ENCODE peak calls at places on chromosome 11, in eight cellular contexts. One of them, this sample, is unnamed.

GRCh38 chr11:110425751-110426545 is 3.8 kb upstream of the FDX1 start:
- DNase-seq in fibroblast of pulmonary artery: peak
- DNase-seq in astrocyte: peak
- DNase-seq in GM23248: peak
- DNase-seq in stomach: no peak
- DNase-seq in HAP-1: no peak
- DNase-seq in endothelial cell of umbilical vein: no peak
- DNase-seq in RWPE2: no peak
- DNase-seq in this sample: peak

GRCh38 chr11:121892131-121892681 is 223.8 kb downstream of the BLID start:
- DNase-seq in fibroblast of pulmonary artery: peak
- DNase-seq in astrocyte: peak
- DNase-seq in GM23248: peak
- DNase-seq in stomach: no peak
- DNase-seq in HAP-1: peak
- DNase-seq in endothelial cell of umbilical vein: peak
- DNase-seq in RWPE2: peak
- DNase-seq in this sample: peak

GRCh38 chr11:1928891-1929541 is 9.5 kb downstream of the TNNT3 start:
- DNase-seq in fibroblast of pulmonary artery: no peak
- DNase-seq in astrocyte: no peak
- DNase-seq in GM23248: no peak
- DNase-seq in stomach: no peak
- DNase-seq in HAP-1: no peak
- DNase-seq in endothelial cell of umbilical vein: no peak
- DNase-seq in RWPE2: peak
- DNase-seq in this sample: no peak

GRCh38 chr11:1257916-1258315 is 35.0 kb downstream of the MUC5B start:
- DNase-seq in fibroblast of pulmonary artery: no peak
- DNase-seq in astrocyte: no peak
- DNase-seq in GM23248: no peak
- DNase-seq in stomach: no peak
- DNase-seq in HAP-1: no peak
- DNase-seq in endothelial cell of umbilical vein: no peak
- DNase-seq in RWPE2: no peak
- DNase-seq in this sample: no peak

GRCh38 chr11:5605849-5606248 is 9.4 kb downstream of the TRIM6 start:
- DNase-seq in fibroblast of pulmonary artery: peak
- DNase-seq in astrocyte: peak
- DNase-seq in GM23248: peak
- DNase-seq in stomach: no peak
- DNase-seq in HAP-1: no peak
- DNase-seq in endothelial cell of umbilical vein: no peak
- DNase-seq in RWPE2: peak
- DNase-seq in this sample: peak

GRCh38 chr11:134864233-134864967 is 452.4 kb upstream of the B3GAT1 start:
- DNase-seq in fibroblast of pulmonary artery: no peak
- DNase-seq in astrocyte: no peak
- DNase-seq in GM23248: no peak
- DNase-seq in stomach: no peak
- DNase-seq in HAP-1: no peak
- DNase-seq in endothelial cell of umbilical vein: no peak
- DNase-seq in RWPE2: no peak
- DNase-seq in this sample: no peak

GRCh38 chr11:110471315-110471714 is 41.6 kb downstream of the FDX1 start:
- DNase-seq in fibroblast of pulmonary artery: peak
- DNase-seq in astrocyte: peak
- DNase-seq in GM23248: peak
- DNase-seq in stomach: no peak
- DNase-seq in HAP-1: no peak
- DNase-seq in endothelial cell of umbilical vein: no peak
- DNase-seq in RWPE2: no peak
- DNase-seq in this sample: no peak

GRCh38 chr11:119699227-119699626 is 29.8 kb downstream of the NECTIN1 start:
- DNase-seq in fibroblast of pulmonary artery: peak
- DNase-seq in astrocyte: no peak
- DNase-seq in GM23248: peak
- DNase-seq in stomach: peak
- DNase-seq in HAP-1: peak
- DNase-seq in endothelial cell of umbilical vein: no peak
- DNase-seq in RWPE2: no peak
- DNase-seq in this sample: peak

GRCh38 chr11:68412593-68413475 is 47.7 kb upstream of the PPP6R3 start:
- DNase-seq in fibroblast of pulmonary artery: peak
- DNase-seq in astrocyte: peak
- DNase-seq in GM23248: peak
- DNase-seq in stomach: no peak
- DNase-seq in HAP-1: no peak
- DNase-seq in endothelial cell of umbilical vein: no peak
- DNase-seq in RWPE2: no peak
- DNase-seq in this sample: peak

GRCh38 chr11:64296236-64296635 is 3.9 kb upstream of the CATSPERZ start:
- DNase-seq in fibroblast of pulmonary artery: no peak
- DNase-seq in astrocyte: no peak
- DNase-seq in GM23248: peak
- DNase-seq in stomach: no peak
- DNase-seq in HAP-1: no peak
- DNase-seq in endothelial cell of umbilical vein: no peak
- DNase-seq in RWPE2: no peak
- DNase-seq in this sample: peak
- H3K4me3 ChIP-seq in fibroblast of pulmonary artery: no peak
- H3K4me3 ChIP-seq in astrocyte: no peak
- H3K4me3 ChIP-seq in GM23248: no peak
- H3K4me3 ChIP-seq in stomach: no peak
- H3K4me3 ChIP-seq in HAP-1: no peak
- H3K4me3 ChIP-seq in endothelial cell of umbilical vein: no peak
- H3K4me3 ChIP-seq in RWPE2: no peak
- H3K4me3 ChIP-seq in this sample: no peak

DNA sequence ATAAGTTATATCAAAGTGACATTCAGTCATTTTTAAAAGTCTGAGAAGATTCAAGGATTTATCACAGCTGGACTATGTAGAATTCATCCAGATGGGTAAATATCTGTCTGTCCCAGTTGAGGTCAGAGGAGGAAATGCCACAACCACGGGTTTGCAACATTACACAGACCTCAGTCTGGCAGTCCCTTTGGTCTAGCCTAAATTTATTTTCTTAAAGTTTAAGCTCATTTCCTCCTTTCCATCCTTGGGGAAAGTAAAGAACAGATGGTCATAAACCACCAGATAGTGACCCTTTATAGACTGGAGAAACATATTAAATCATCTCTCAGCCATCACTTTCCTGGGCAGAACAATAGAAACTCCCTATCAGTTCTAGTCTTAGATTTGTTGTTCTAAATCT is 238.4 kb upstream of the DDI1 start:
- DNase-seq in fibroblast of pulmonary artery: peak
- DNase-seq in astrocyte: peak
- DNase-seq in GM23248: peak
- DNase-seq in stomach: no peak
- DNase-seq in HAP-1: no peak
- DNase-seq in endothelial cell of umbilical vein: peak
- DNase-seq in RWPE2: no peak
- DNase-seq in this sample: no peak
- H3K4me3 ChIP-seq in fibroblast of pulmonary artery: no peak
- H3K4me3 ChIP-seq in astrocyte: no peak
- H3K4me3 ChIP-seq in GM23248: no peak
- H3K4me3 ChIP-seq in stomach: no peak
- H3K4me3 ChIP-seq in HAP-1: no peak
- H3K4me3 ChIP-seq in endothelial cell of umbilical vein: no peak
- H3K4me3 ChIP-seq in RWPE2: no peak
- H3K4me3 ChIP-seq in this sample: no peak

GRCh38 chr11:116931206-116931953 is 94.0 kb upstream of the APOA1 start:
- DNase-seq in fibroblast of pulmonary artery: peak
- DNase-seq in astrocyte: peak
- DNase-seq in GM23248: peak
- DNase-seq in stomach: no peak
- DNase-seq in HAP-1: no peak
- DNase-seq in endothelial cell of umbilical vein: peak
- DNase-seq in RWPE2: no peak
- DNase-seq in this sample: peak

GRCh38 chr11:116928845-116929244 is 91.4 kb upstream of the APOA1 start:
- DNase-seq in fibroblast of pulmonary artery: no peak
- DNase-seq in astrocyte: no peak
- DNase-seq in GM23248: no peak
- DNase-seq in stomach: no peak
- DNase-seq in HAP-1: no peak
- DNase-seq in endothelial cell of umbilical vein: no peak
- DNase-seq in RWPE2: no peak
- DNase-seq in this sample: no peak

GRCh38 chr11:116929393-116930090 is 92.1 kb upstream of the APOA1 start:
- DNase-seq in fibroblast of pulmonary artery: peak
- DNase-seq in astrocyte: peak
- DNase-seq in GM23248: peak
- DNase-seq in stomach: no peak
- DNase-seq in HAP-1: no peak
- DNase-seq in endothelial cell of umbilical vein: peak
- DNase-seq in RWPE2: no peak
- DNase-seq in this sample: no peak

GRCh38 chr11:116930586-116930985 is 93.2 kb upstream of the APOA1 start:
- DNase-seq in fibroblast of pulmonary artery: no peak
- DNase-seq in astrocyte: no peak
- DNase-seq in GM23248: no peak
- DNase-seq in stomach: no peak
- DNase-seq in HAP-1: no peak
- DNase-seq in endothelial cell of umbilical vein: no peak
- DNase-seq in RWPE2: no peak
- DNase-seq in this sample: no peak

GRCh38 chr11:116930177-116930576 is 92.8 kb upstream of the APOA1 start:
- DNase-seq in fibroblast of pulmonary artery: peak
- DNase-seq in astrocyte: peak
- DNase-seq in GM23248: peak
- DNase-seq in stomach: no peak
- DNase-seq in HAP-1: no peak
- DNase-seq in endothelial cell of umbilical vein: peak
- DNase-seq in RWPE2: no peak
- DNase-seq in this sample: no peak
- H3K4me3 ChIP-seq in fibroblast of pulmonary artery: peak
- H3K4me3 ChIP-seq in astrocyte: no peak
- H3K4me3 ChIP-seq in GM23248: no peak
- H3K4me3 ChIP-seq in stomach: peak
- H3K4me3 ChIP-seq in HAP-1: no peak
- H3K4me3 ChIP-seq in endothelial cell of umbilical vein: no peak
- H3K4me3 ChIP-seq in RWPE2: no peak
- H3K4me3 ChIP-seq in this sample: no peak

DNA sequence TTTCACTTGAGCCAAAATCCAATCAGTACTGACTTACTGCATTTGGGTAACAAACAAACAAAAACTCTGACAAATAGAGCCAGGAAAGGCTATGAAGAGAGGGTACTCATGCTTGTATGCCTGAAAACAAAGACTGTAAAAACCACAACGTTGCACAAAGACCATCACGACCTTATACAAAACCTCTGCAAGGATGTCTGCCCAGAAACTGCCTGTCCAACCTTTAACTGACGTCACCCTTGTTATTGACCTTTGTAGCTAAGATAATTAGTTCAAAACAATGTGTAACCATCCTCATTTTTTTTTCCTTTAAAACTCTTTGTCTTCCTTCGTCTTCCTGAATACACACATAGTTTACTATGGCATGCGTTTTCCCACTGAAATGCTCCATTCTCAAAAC is 827 bp upstream of the CREBZF start:
- DNase-seq in fibroblast of pulmonary artery: no peak
- DNase-seq in astrocyte: peak
- DNase-seq in GM23248: no peak
- DNase-seq in stomach: no peak
- DNase-seq in HAP-1: no peak
- DNase-seq in endothelial cell of umbilical vein: no peak
- DNase-seq in RWPE2: no peak
- DNase-seq in this sample: no peak
- H3K4me3 ChIP-seq in fibroblast of pulmonary artery: no peak
- H3K4me3 ChIP-seq in astrocyte: peak
- H3K4me3 ChIP-seq in GM23248: peak
- H3K4me3 ChIP-seq in stomach: no peak
- H3K4me3 ChIP-seq in HAP-1: no peak
- H3K4me3 ChIP-seq in endothelial cell of umbilical vein: no peak
- H3K4me3 ChIP-seq in RWPE2: no peak
- H3K4me3 ChIP-seq in this sample: no peak

GRCh38 chr11:94790771-94791180 is 22.6 kb downstream of the AMOTL1 start:
- DNase-seq in fibroblast of pulmonary artery: no peak
- DNase-seq in astrocyte: peak
- DNase-seq in GM23248: peak
- DNase-seq in stomach: no peak
- DNase-seq in HAP-1: no peak
- DNase-seq in endothelial cell of umbilical vein: no peak
- DNase-seq in RWPE2: no peak
- DNase-seq in this sample: no peak
- H3K4me3 ChIP-seq in fibroblast of pulmonary artery: no peak
- H3K4me3 ChIP-seq in astrocyte: no peak
- H3K4me3 ChIP-seq in GM23248: no peak
- H3K4me3 ChIP-seq in stomach: no peak
- H3K4me3 ChIP-seq in HAP-1: no peak
- H3K4me3 ChIP-seq in endothelial cell of umbilical vein: no peak
- H3K4me3 ChIP-seq in RWPE2: no peak
- H3K4me3 ChIP-seq in this sample: no peak

This sample was measured in epithelial cell of esophagus.